ENCODE peak calls at places on chromosomes 13 and 19, in five cellular contexts. M is IMR-90; L is LHCN-M2; D is stimulated activated CD8-positive, alpha-beta memory T cell treated with anti-CD3 and anti-CD28 coated beads, Interleukin-4, amount 100 ng/mL, for 4 hours; R is activated T-helper 1 cell treated with Interleukin-2 at 50 U/mL for 16 hours. A is an unnamed sample.

GRCh38 chr13:25375727-25376358 is 4.1 kb downstream of the ATP8A2 start:
- DNase-seq in M (peak), L (peak), D (peak), R (no peak), A (peak)

GRCh38 chr13:39422845-39423565 is 180.0 kb downstream of the LHFPL6 start:
- DNase-seq in M (no peak), L (peak), D (no peak), R (no peak), A (peak)

GRCh38 chr13:109719962-109720646 is 66.3 kb downstream of the IRS2 start:
- DNase-seq in M (no peak), L (no peak), D (no peak), R (no peak), A (no peak)

GRCh38 chr13:33644607-33645543 is 173.1 kb upstream of the RFC3 start:
- DNase-seq in M (peak), L (peak), D (no peak), R (no peak), A (peak)

GRCh38 chr19:46629546-46630025 is 4.7 kb upstream of the PTGIR start:
- DNase-seq in M (no peak), L (no peak), D (no peak), R (no peak), A (no peak)

GRCh38 chr13:74758188-74758587 is 624.0 kb upstream of the KLF12 start:
- DNase-seq in M (no peak), L (no peak), D (no peak), R (no peak), A (no peak)

GRCh38 chr13:98500963-98501421 is 75.9 kb downstream of the STK24 start:
- DNase-seq in M (no peak), L (no peak), D (no peak), R (no peak), A (no peak)

GRCh38 chr19:13873776-13874515 is 3.0 kb upstream of the NANOS3 start:
- DNase-seq in M (no peak), L (no peak), D (no peak), R (no peak), A (no peak)

GRCh38 chr19:54029930-54030490 is 33.7 kb downstream of the VSTM1 start:
- DNase-seq in M (peak), L (peak), D (peak), R (peak), A (peak)

GRCh38 chr13:33757713-33758112 is 60.2 kb upstream of the RFC3 start:
- DNase-seq in M (no peak), L (no peak), D (no peak), R (no peak), A (no peak)

GRCh38 chr13:109790951-109791605 is 4.7 kb upstream of the IRS2 start:
- DNase-seq in M (peak), L (peak), D (no peak), R (no peak), A (no peak)

GRCh38 chr19:2426661-2427322 is 594 bp downstream of the TIMM13 start:
- DNase-seq in M (peak), L (peak), D (no peak), R (peak), A (peak)